ENCODE peak calls at places on chromosomes 1 and 21, in five cellular contexts. C is brain microvascular endothelial cell, V is AG04449, R is hepatocyte, O is transverse colon. W is an unnamed sample.

GRCh38 chr1:63795455-63795854 is 21.6 kb downstream of the ROR1 start:
- DNase-seq in O (no peak), R (no peak), C (no peak), V (no peak), W (no peak)

GRCh38 chr1:154179951-154180687 is 11.8 kb downstream of the TPM3 start:
- DNase-seq in R (peak), V (no peak), C (no peak), O (peak), W (no peak)

GRCh38 chr1:51689073-51689435 is 72.2 kb downstream of the OSBPL9 start:
- DNase-seq in V (no peak), O (no peak), R (no peak), C (no peak), W (no peak)

GRCh38 chr1:227136210-227136609 is 182.1 kb downstream of the CDC42BPA start:
- DNase-seq in V (no peak), O (no peak), C (peak), R (no peak), W (no peak)

GRCh38 chr1:223010552-223011229 is 132.4 kb downstream of the TLR5 start:
- DNase-seq in R (no peak), V (no peak), C (no peak), O (no peak), W (no peak)

GRCh38 chr1:8047112-8047511 is 21.0 kb upstream of the ERRFI1 start:
- DNase-seq in C (no peak), V (no peak), R (no peak), O (no peak), W (peak)

GRCh38 chr1:18419845-18420184 is 60.9 kb upstream of the KLHDC7A start:
- DNase-seq in R (no peak), C (no peak), V (no peak), O (no peak), W (no peak)

GRCh38 chr1:84998642-84999280 is 1.8 kb upstream of the MCOLN2 start:
- DNase-seq in R (peak), C (no peak), O (peak), V (no peak), W (peak)

GRCh38 chr1:36367798-36368197 is 17.9 kb downstream of the STK40 start:
- DNase-seq in C (no peak), V (no peak), O (peak), R (peak), W (no peak)

GRCh38 chr1:106620521-106620954 is 435.9 kb upstream of the PRMT6 start:
- DNase-seq in O (no peak), V (peak), C (peak), R (no peak), W (peak)

GRCh38 chr1:23369335-23370013 is at the start of gene ZNF436:
- DNase-seq in O (peak), V (no peak), R (peak), C (peak), W (peak)

GRCh38 chr1:37389327-37389726 is 85.1 kb upstream of the ZC3H12A start:
- DNase-seq in R (no peak), O (no peak), C (no peak), V (no peak), W (no peak)

GRCh38 chr1:37393585-37394120 is 80.7 kb upstream of the ZC3H12A start:
- DNase-seq in O (no peak), C (no peak), R (no peak), V (no peak), W (no peak)

GRCh38 chr1:37392051-37392450 is 82.3 kb upstream of the ZC3H12A start:
- DNase-seq in O (no peak), V (no peak), C (no peak), R (no peak), W (no peak)

GRCh38 chr1:37393173-37393572 is 81.2 kb upstream of the ZC3H12A start:
- DNase-seq in O (no peak), R (no peak), C (no peak), V (no peak), W (no peak)

GRCh38 chr1:37391181-37391949 is 83.0 kb upstream of the ZC3H12A start:
- DNase-seq in R (no peak), V (no peak), O (no peak), C (no peak), W (no peak)
- TF ChIP-seq CTCF in R (no peak), V (no peak), O (no peak), C (peak), W (peak)

DNA sequence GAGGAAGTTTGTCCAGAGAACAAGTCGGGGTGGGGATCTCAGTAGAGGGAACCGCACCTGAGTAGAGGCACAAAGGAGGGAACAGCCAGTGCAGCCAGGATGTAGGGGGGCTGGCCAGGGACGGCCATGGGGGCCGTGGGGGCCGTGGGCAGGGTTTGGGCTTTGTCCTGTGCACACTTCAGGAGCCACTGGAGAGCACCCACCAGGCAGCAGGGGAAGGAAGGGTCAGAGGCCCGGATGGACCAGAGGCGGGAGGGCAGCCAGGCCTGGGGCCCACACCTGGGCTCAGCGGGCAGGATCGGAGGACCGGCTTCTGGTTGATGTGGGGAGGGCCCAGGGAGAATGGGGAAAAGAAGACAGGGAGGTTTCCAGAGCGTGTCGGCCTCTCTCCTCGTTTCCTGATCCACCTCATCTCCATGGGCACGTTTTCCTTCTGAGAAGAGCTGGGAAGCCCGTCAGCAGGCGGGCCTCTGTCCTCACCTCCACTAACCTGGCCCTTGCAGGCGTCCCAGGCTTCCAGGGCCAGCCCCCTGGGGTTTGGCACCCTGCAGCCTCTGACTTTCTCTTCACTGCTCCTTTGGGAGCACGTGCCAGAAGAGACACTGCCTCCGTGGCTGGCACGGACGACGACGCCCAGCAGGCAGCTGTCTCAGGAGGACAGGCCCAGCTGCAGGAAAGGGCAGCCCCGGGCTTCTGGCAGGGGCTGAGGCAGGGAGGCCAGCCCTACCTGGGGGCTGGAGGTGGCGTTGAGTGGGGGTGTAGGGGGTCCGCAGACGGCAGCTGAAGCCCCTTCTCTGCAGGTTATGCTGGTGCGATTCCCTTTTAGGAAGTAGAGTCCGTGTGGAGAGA is 16.8 kb upstream of the PDXK start:
- DNase-seq in O (no peak), V (no peak), R (no peak), C (no peak), W (no peak)
- H3K4me3 ChIP-seq in O (no peak), V (no peak), R (no peak), C (no peak), W (no peak)

GRCh38 chr1:42684139-42684538 is 1.9 kb downstream of the YBX1 start:
- DNase-seq in C (no peak), V (no peak), O (no peak), R (no peak), W (peak)
- TF ChIP-seq CTCF in C (no peak), V (no peak), O (no peak), R (no peak), W (no peak)

GRCh38 chr1:243266231-243266630 is 10.4 kb downstream of the SDCCAG8 start:
- DNase-seq in O (no peak), V (no peak), C (peak), R (no peak), W (no peak)

GRCh38 chr1:243269461-243269801 is 13.6 kb downstream of the SDCCAG8 start:
- DNase-seq in R (no peak), C (peak), O (no peak), V (no peak), W (no peak)

GRCh38 chr1:243268284-243268653 is 12.4 kb downstream of the SDCCAG8 start:
- DNase-seq in C (peak), V (no peak), R (no peak), O (no peak), W (peak)

GRCh38 chr1:243268751-243269460 is 13.1 kb downstream of the SDCCAG8 start:
- DNase-seq in C (peak), R (no peak), V (no peak), O (no peak), W (no peak)

DNA sequence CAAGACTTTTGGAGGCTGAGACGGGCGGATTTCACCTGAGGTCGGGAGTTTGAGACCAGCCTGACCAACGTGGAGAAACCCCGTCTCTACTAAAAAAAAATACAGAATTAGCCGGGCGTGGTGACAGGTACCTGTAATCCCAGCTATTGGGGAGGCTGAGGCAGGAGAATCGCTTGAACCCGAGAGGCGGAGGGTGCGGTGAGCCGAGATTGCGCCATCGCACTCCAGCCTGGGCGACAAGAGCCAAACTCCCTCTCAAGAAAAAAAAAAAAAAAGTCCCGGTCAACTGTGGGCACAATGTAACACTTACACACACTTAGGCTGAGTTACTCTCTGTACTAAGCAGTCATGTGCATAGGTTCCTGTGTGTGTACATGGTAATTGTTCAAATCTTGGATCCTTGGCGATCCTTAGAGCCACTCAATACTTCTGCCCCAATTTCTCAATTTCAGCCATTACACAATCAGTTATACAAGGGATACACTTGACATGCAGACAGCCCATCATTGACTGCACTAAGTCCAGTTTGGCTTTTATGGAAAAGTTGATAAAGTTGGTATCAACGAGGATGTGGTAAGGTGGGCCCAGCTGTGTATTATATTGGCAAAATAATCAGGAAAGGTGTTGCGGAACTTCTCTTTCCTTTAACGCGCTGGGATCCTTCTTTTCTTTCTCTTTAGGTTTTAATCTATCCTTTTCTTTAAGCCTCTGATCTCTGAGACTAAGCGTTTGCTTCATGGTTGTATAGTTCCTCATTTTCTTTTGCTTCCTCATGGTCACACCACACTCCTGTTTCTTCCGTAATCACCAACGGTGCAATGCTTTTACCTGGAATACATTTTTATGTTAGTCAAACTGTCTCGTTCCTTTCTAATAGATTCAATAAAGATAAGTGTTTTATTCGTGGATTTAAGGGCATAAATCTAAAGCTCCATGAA is 11.8 kb downstream of the SDCCAG8 start:
- DNase-seq in O (no peak), V (no peak), R (no peak), C (no peak), W (peak)
- H3K4me3 ChIP-seq in O (no peak), V (no peak), R (no peak), C (no peak), W (no peak)